ENCODE peak calls at places on chromosomes 12 and 14, in four cellular contexts. One of them, this sample, is unnamed.

GRCh38 chr14:29030121-29030520 is 263.5 kb downstream of the FOXG1 start:
- DNase-seq in GM12878: no peak
- DNase-seq in A549: no peak
- DNase-seq in K562: no peak
- DNase-seq in this sample: no peak

GRCh38 chr12:47032644-47033043 is 46.8 kb upstream of the PCED1B start:
- DNase-seq in K562: peak
- DNase-seq in A549: no peak
- DNase-seq in GM12878: no peak
- DNase-seq in this sample: peak

GRCh38 chr12:7501031-7501585 is 2.5 kb downstream of the CD163 start:
- DNase-seq in GM12878: no peak
- DNase-seq in A549: no peak
- DNase-seq in K562: no peak
- DNase-seq in this sample: no peak

GRCh38 chr12:97575792-97576191 is 113.2 kb downstream of the RMST start:
- DNase-seq in K562: no peak
- DNase-seq in GM12878: no peak
- DNase-seq in A549: no peak
- DNase-seq in this sample: peak

GRCh38 chr12:66984962-66985361 is 284.2 kb upstream of the CAND1 start:
- DNase-seq in K562: no peak
- DNase-seq in A549: no peak
- DNase-seq in GM12878: no peak
- DNase-seq in this sample: no peak

GRCh38 chr14:86129426-86129825 is 599.5 kb downstream of the FLRT2 start:
- DNase-seq in GM12878: no peak
- DNase-seq in K562: no peak
- DNase-seq in A549: no peak
- DNase-seq in this sample: no peak

GRCh38 chr14:93042968-93043940 is 72.5 kb downstream of the ITPK1 start:
- DNase-seq in GM12878: no peak
- DNase-seq in A549: peak
- DNase-seq in K562: no peak
- DNase-seq in this sample: peak

GRCh38 chr14:40218282-40218941 is 786.2 kb upstream of the FBXO33 start:
- DNase-seq in GM12878: no peak
- DNase-seq in K562: no peak
- DNase-seq in A549: no peak
- DNase-seq in this sample: no peak

GRCh38 chr12:132918680-132919079 is 31.3 kb upstream of the CHFR start:
- DNase-seq in GM12878: no peak
- DNase-seq in K562: no peak
- DNase-seq in A549: no peak
- DNase-seq in this sample: no peak

GRCh38 chr12:94172973-94173372 is 24.6 kb downstream of the PLXNC1 start:
- DNase-seq in K562: no peak
- DNase-seq in GM12878: no peak
- DNase-seq in A549: no peak
- DNase-seq in this sample: peak

GRCh38 chr14:40983604-40984003 is 623.1 kb upstream of the LRFN5 start:
- DNase-seq in GM12878: no peak
- DNase-seq in A549: no peak
- DNase-seq in K562: no peak
- DNase-seq in this sample: no peak

GRCh38 chr12:93784339-93785086 is 107.3 kb downstream of the CRADD start:
- DNase-seq in A549: no peak
- DNase-seq in GM12878: no peak
- DNase-seq in K562: peak
- DNase-seq in this sample: peak

GRCh38 chr14:77222546-77223225 is 41.1 kb downstream of the TMEM63C start:
- DNase-seq in GM12878: no peak
- DNase-seq in K562: no peak
- DNase-seq in A549: no peak
- DNase-seq in this sample: no peak

GRCh38 chr14:91719839-91720238 is 12.0 kb downstream of the CATSPERB start:
- DNase-seq in A549: no peak
- DNase-seq in K562: no peak
- DNase-seq in GM12878: no peak
- DNase-seq in this sample: no peak

GRCh38 chr12:103917873-103918272 is 12.3 kb upstream of the HSP90B1 start:
- DNase-seq in GM12878: no peak
- DNase-seq in K562: no peak
- DNase-seq in A549: no peak
- DNase-seq in this sample: no peak

GRCh38 chr14:83164016-83164415 is 1630.4 kb upstream of the SEL1L start:
- DNase-seq in A549: no peak
- DNase-seq in GM12878: no peak
- DNase-seq in K562: no peak
- DNase-seq in this sample: no peak

GRCh38 chr14:68736519-68736918 is 56.3 kb downstream of the ZFP36L1 start:
- DNase-seq in GM12878: no peak
- DNase-seq in K562: no peak
- DNase-seq in A549: no peak
- DNase-seq in this sample: no peak

GRCh38 chr12:96070670-96071279 is 35.4 kb upstream of the LTA4H start:
- DNase-seq in K562: peak
- DNase-seq in GM12878: peak
- DNase-seq in A549: no peak
- DNase-seq in this sample: peak

GRCh38 chr14:71482701-71483100 is 449.5 kb upstream of the RGS6 start:
- DNase-seq in GM12878: no peak
- DNase-seq in K562: no peak
- DNase-seq in A549: no peak
- DNase-seq in this sample: no peak

GRCh38 chr12:116314477-116314876 is 37.0 kb upstream of the MED13L start:
- DNase-seq in K562: no peak
- DNase-seq in GM12878: no peak
- DNase-seq in A549: no peak
- DNase-seq in this sample: no peak

GRCh38 chr14:95185452-95186392 is 28.4 kb upstream of the DICER1 start:
- DNase-seq in K562: peak
- DNase-seq in GM12878: no peak
- DNase-seq in A549: no peak
- DNase-seq in this sample: no peak

GRCh38 chr12:86233126-86233525 is 23.1 kb downstream of the MGAT4C start:
- DNase-seq in GM12878: no peak
- DNase-seq in K562: no peak
- DNase-seq in A549: no peak
- DNase-seq in this sample: no peak

GRCh38 chr12:109752117-109753053 is 38.8 kb downstream of the FAM222A start:
- DNase-seq in A549: no peak
- DNase-seq in K562: no peak
- DNase-seq in GM12878: no peak
- DNase-seq in this sample: peak

GRCh38 chr12:131896080-131896810 is 1.8 kb downstream of the ULK1 start:
- DNase-seq in GM12878: no peak
- DNase-seq in K562: peak
- DNase-seq in A549: peak
- DNase-seq in this sample: peak

GRCh38 chr12:71220295-71220694 is 62.5 kb upstream of the TSPAN8 start:
- DNase-seq in A549: no peak
- DNase-seq in GM12878: no peak
- DNase-seq in K562: no peak
- DNase-seq in this sample: no peak

GRCh38 chr12:111268738-111269572 is 99.9 kb downstream of the PHETA1 start:
- DNase-seq in A549: no peak
- DNase-seq in K562: peak
- DNase-seq in GM12878: no peak
- DNase-seq in this sample: no peak

GRCh38 chr12:91109148-91109564 is 2.1 kb downstream of the LUM start:
- DNase-seq in K562: peak
- DNase-seq in GM12878: peak
- DNase-seq in A549: no peak
- DNase-seq in this sample: peak

GRCh38 chr14:90005939-90006530 is 50.3 kb downstream of the TDP1 start:
- DNase-seq in GM12878: no peak
- DNase-seq in A549: no peak
- DNase-seq in K562: peak
- DNase-seq in this sample: no peak

GRCh38 chr14:103108749-103109207 is 14.3 kb downstream of the EXOC3L4 start:
- DNase-seq in A549: no peak
- DNase-seq in K562: peak
- DNase-seq in GM12878: no peak
- DNase-seq in this sample: no peak

GRCh38 chr14:71322660-71323250 is 415.5 kb downstream of the PCNX1 start:
- DNase-seq in K562: peak
- DNase-seq in A549: no peak
- DNase-seq in GM12878: peak
- DNase-seq in this sample: no peak

GRCh38 chr14:41607119-41607785 is 576 bp downstream of the LRFN5 start:
- DNase-seq in A549: no peak
- DNase-seq in GM12878: no peak
- DNase-seq in K562: no peak
- DNase-seq in this sample: no peak

DNA sequence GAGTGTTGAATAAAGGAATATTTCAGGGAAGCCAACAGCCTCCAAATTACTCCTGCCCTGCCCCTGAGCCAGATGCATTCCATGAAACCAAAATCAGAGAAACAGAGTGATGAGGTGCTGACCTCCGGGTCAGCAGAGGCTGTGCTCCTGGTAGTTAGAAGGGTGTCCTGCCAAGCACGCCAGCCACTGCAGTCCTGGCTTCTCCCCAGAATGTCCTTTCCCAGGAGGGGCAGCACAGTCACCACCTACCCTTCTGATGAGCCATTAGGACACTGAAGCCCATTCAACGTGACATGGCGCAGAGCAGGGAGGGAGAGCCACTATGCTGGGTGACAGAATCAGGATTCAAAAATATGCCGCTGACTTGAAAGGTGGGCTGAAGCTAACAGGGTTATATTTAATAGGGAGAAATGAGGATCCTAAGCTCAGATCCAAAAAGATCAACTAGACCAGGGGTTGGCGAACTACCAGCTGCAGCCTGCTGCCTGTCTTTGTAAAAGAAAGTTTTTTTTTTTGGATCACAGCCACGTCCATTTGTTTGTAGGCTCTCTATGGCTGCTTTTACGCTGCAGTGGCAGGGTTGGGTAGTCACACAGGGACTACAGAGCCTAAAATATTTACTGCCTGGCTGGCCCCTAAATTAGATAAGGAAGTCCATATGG is 34.5 kb upstream of the PLEK2 start:
- DNase-seq in A549: no peak
- DNase-seq in GM12878: no peak
- DNase-seq in K562: no peak
- DNase-seq in this sample: no peak
- TF ChIP-seq POLR2AphosphoS2 in A549: no peak
- TF ChIP-seq POLR2AphosphoS2 in GM12878: no peak
- TF ChIP-seq POLR2AphosphoS2 in K562: no peak
- TF ChIP-seq POLR2AphosphoS2 in this sample: no peak

GRCh38 chr14:99187858-99188257 is 84.1 kb downstream of the BCL11B start:
- DNase-seq in K562: no peak
- DNase-seq in A549: no peak
- DNase-seq in GM12878: no peak
- DNase-seq in this sample: no peak

GRCh38 chr14:99186956-99187690 is 84.9 kb downstream of the BCL11B start:
- DNase-seq in A549: no peak
- DNase-seq in K562: no peak
- DNase-seq in GM12878: no peak
- DNase-seq in this sample: no peak

GRCh38 chr14:99188721-99189120 is 83.3 kb downstream of the BCL11B start:
- DNase-seq in K562: no peak
- DNase-seq in A549: no peak
- DNase-seq in GM12878: no peak
- DNase-seq in this sample: no peak

GRCh38 chr14:99190696-99191662 is 81.0 kb downstream of the BCL11B start:
- DNase-seq in GM12878: no peak
- DNase-seq in K562: no peak
- DNase-seq in A549: no peak
- DNase-seq in this sample: no peak

DNA sequence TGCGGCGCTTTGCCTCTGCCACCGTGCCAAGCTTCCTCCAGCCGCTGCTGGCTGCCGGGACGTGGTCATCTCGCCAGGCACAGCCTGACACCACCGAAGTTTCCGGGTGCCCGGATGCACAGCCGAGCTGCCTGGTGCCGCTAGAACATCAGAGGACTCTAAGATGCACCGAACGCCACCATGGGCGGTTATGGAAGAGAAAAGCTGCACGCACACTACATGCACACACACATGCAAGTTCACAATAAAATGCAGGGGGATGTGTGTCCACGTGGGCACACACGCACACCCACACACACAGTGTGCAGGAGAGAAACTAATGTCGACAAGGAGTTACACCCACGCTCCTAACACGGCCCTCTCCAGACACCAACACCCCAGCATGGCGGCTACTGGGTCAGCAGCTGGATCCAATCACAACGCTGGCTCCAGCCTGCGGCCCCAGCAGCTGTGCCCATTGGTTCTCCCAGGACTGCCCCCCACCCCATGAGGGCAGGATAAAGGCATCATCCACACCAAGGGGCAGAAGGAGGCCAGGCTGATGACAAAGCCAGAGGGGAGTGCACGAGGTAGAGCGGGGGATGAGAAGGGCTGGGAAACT is 82.7 kb downstream of the BCL11B start:
- DNase-seq in K562: no peak
- DNase-seq in GM12878: no peak
- DNase-seq in A549: no peak
- DNase-seq in this sample: no peak
- TF ChIP-seq POLR2AphosphoS2 in K562: no peak
- TF ChIP-seq POLR2AphosphoS2 in GM12878: no peak
- TF ChIP-seq POLR2AphosphoS2 in A549: no peak
- TF ChIP-seq POLR2AphosphoS2 in this sample: no peak

DNA sequence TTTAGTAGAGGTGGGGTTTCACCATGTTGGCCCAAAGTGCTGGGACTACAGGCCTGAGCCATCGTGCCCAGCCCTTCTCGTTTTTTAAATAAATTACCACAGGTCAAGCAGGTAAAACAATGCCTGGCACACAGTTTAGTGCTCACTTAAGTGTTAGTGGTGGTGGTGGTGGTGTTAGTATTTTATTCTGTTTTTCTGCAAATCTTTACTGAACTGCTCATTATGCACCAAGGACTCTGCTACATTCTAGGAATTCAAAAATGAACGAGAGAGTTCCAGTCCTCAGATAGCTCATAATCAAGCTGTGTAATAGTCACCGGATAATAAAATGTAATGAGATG is 716 bp downstream of the ITFG2 start:
- DNase-seq in K562: no peak
- DNase-seq in A549: no peak
- DNase-seq in GM12878: no peak
- DNase-seq in this sample: no peak
- TF ChIP-seq POLR2AphosphoS2 in K562: no peak
- TF ChIP-seq POLR2AphosphoS2 in A549: no peak
- TF ChIP-seq POLR2AphosphoS2 in GM12878: no peak
- TF ChIP-seq POLR2AphosphoS2 in this sample: no peak

DNA sequence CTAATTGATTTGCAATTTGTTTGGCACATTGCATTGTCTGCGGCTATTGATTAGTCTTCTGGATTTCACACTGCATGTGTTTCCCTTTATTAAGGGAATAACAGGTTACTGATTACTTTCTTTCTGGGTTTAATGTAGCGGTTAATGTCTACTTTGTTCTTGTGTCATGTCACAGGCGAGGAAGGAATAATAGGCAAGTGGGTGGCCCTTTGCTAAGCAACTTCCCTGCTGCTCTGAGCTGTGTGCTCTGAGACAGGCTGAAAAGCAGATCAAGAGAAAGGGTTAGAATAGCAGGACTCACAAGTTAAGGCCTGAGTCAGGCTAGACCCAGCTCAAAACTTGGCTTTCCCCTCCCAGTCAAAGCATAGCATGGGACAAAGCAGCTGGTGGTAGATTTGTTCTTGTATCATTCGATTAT is 77.2 kb downstream of the NKX2-1 start:
- DNase-seq in A549: no peak
- DNase-seq in K562: no peak
- DNase-seq in GM12878: no peak
- DNase-seq in this sample: no peak
- TF ChIP-seq POLR2AphosphoS2 in A549: no peak
- TF ChIP-seq POLR2AphosphoS2 in K562: no peak
- TF ChIP-seq POLR2AphosphoS2 in GM12878: no peak
- TF ChIP-seq POLR2AphosphoS2 in this sample: no peak